ENCODE peak calls at places on chromosomes 6 and 20, in seven cellular contexts. U is HTR-8/SVneo; W is effector memory CD4-positive, alpha-beta T cell; J is GM12864; C is SK-N-SH; S is HT1080; Z is activated T-cell treated with anti-CD3 and anti-CD28 coated beads, Interleukin-2, amount 50 U/mL, for 24 hours. R is an unnamed sample.

GRCh38 chr6:129936329-129937165 is 75.4 kb upstream of the TMEM244 start:
- DNase-seq in U (no peak), W (no peak), J (peak; percentile 10), C (no peak), S (peak; percentile 54), Z (no peak), R (peak; percentile 40)

GRCh38 chr6:99867026-99867425 is 127.0 kb downstream of the MCHR2 start:
- DNase-seq in U (no peak), W (no peak), J (no peak), C (no peak), S (no peak), Z (no peak), R (no peak)

GRCh38 chr6:110951986-110952794 is 6.3 kb upstream of the GTF3C6 start:
- DNase-seq in U (peak; percentile 44), W (no peak), J (no peak), C (no peak), S (peak; percentile 63), Z (no peak), R (no peak)

GRCh38 chr20:62985089-62985778 is 21.5 kb downstream of the BHLHE23 start:
- DNase-seq in U (no peak), W (no peak), J (no peak), C (no peak), S (no peak), Z (no peak), R (peak; percentile 24)

GRCh38 chr6:149114167-149114566 is 203.3 kb upstream of the TAB2 start:
- DNase-seq in U (no peak), W (no peak), J (no peak), C (no peak), S (no peak), Z (no peak), R (no peak)

GRCh38 chr20:57753332-57754164 is 43.7 kb upstream of the PMEPA1 start:
- DNase-seq in U (no peak), W (no peak), J (no peak), C (no peak), S (no peak), Z (no peak), R (no peak)

GRCh38 chr6:29995346-29995777 is 53.0 kb downstream of the HLA-A start:
- DNase-seq in U (no peak), W (no peak), J (no peak), C (no peak), S (peak; percentile 54), Z (no peak), R (no peak)

GRCh38 chr6:53604623-53605190 is 59.8 kb upstream of the GCLC start:
- DNase-seq in U (no peak), W (no peak), J (no peak), C (peak; percentile 5), S (no peak), Z (no peak), R (no peak)

GRCh38 chr6:149727793-149728498 is 10.0 kb upstream of the LATS1 start:
- DNase-seq in U (no peak), W (no peak), J (no peak), C (no peak), S (no peak), Z (no peak), R (no peak)

GRCh38 chr6:41053056-41053455 is at the start of gene APOBEC2:
- DNase-seq in U (no peak), W (no peak), J (no peak), C (no peak), S (no peak), Z (no peak), R (no peak)

R was measured in MM.1S.